ENCODE peak calls at places on chromosomes 5 and 9, in nine cellular contexts. Z is neural progenitor cell, H is AG10803, B is fibroblast of pulmonary artery, K is astrocyte of the spinal cord, O is PC-9, M is tibial nerve, G is left ventricle myocardium inferior, R is OCI-LY7. Y is an unnamed sample.

GRCh38 chr5:62284946-62285891 is 20.8 kb upstream of the KIF2A start:
- DNase-seq in Z (no peak), H (no peak), B (no peak), K (no peak), O (no peak), M (no peak), G (no peak), R (no peak), Y (no peak)

GRCh38 chr9:87406545-87407166 is 91.0 kb upstream of the DAPK1 start:
- DNase-seq in Z (no peak), H (no peak), B (no peak), K (no peak), O (peak; percentile 76), M (no peak), G (no peak), R (no peak), Y (no peak)

GRCh38 chr5:147887026-147887627 is 8.6 kb downstream of the SCGB3A2 start:
- DNase-seq in Z (peak; percentile 23), H (peak; percentile 16), B (peak; percentile 63), K (peak; percentile 55), O (peak; percentile 40), M (no peak), G (no peak), R (peak; percentile 20), Y (no peak)

GRCh38 chr5:159095218-159095617 is 4.5 kb downstream of the EBF1 start:
- DNase-seq in Z (peak; percentile 77), H (no peak), B (no peak), K (no peak), O (no peak), M (peak; percentile 12), G (no peak), R (no peak), Y (no peak)

GRCh38 chr9:72728031-72728770 is 206.8 kb downstream of the TMC1 start:
- DNase-seq in Z (no peak), H (no peak), B (no peak), K (no peak), O (no peak), M (no peak), G (no peak), R (no peak), Y (no peak)

GRCh38 chr9:124399323-124399962 is 15.8 kb downstream of the PSMB7 start:
- DNase-seq in Z (peak; percentile 80), H (peak; percentile 75), B (peak; percentile 44), K (peak; percentile 60), O (no peak), M (no peak), G (peak; percentile 46), R (no peak), Y (no peak)

GRCh38 chr5:171579849-171580505 is 160.5 kb downstream of the FGF18 start:
- DNase-seq in Z (no peak), H (no peak), B (no peak), K (no peak), O (no peak), M (no peak), G (peak; percentile 53), R (no peak), Y (no peak)

GRCh38 chr9:13716620-13717019 is 437.1 kb upstream of the MPDZ start:
- DNase-seq in Z (no peak), H (no peak), B (no peak), K (no peak), O (no peak), M (no peak), G (no peak), R (no peak), Y (no peak)

GRCh38 chr5:6516823-6517222 is 68.2 kb downstream of the UBE2QL1 start:
- DNase-seq in Z (no peak), H (no peak), B (no peak), K (no peak), O (no peak), M (no peak), G (no peak), R (no peak), Y (no peak)

GRCh38 chr5:140372971-140373487 is 13.0 kb downstream of the SLC4A9 start:
- DNase-seq in Z (peak; percentile 86), H (peak; percentile 75), B (peak; percentile 89), K (peak; percentile 76), O (peak; percentile 56), M (peak; percentile 42), G (peak; percentile 73), R (peak; percentile 56), Y (no peak)

GRCh38 chr9:111036068-111036789 is 2.0 kb downstream of the LPAR1 start:
- DNase-seq in Z (peak; percentile 79), H (peak; percentile 66), B (peak; percentile 49), K (peak; percentile 58), O (peak; percentile 43), M (peak; percentile 74), G (peak; percentile 66), R (no peak), Y (no peak)

GRCh38 chr9:7752481-7752880 is 47.1 kb downstream of the DMAC1 start:
- DNase-seq in Z (no peak), H (no peak), B (no peak), K (no peak), O (no peak), M (no peak), G (no peak), R (no peak), Y (no peak)

GRCh38 chr9:134412298-134412711 is 86.0 kb downstream of the RXRA start:
- DNase-seq in Z (no peak), H (no peak), B (no peak), K (no peak), O (peak; percentile 78), M (no peak), G (no peak), R (no peak), Y (no peak)

GRCh38 chr5:174837919-174838902 is 113.8 kb downstream of the MSX2 start:
- DNase-seq in Z (peak; percentile 60), H (peak; percentile 80), B (peak; percentile 36), K (peak; percentile 23), O (no peak), M (no peak), G (no peak), R (no peak), Y (no peak)

GRCh38 chr9:17003576-17004240 is 131.1 kb upstream of the CNTLN start:
- DNase-seq in Z (no peak), H (peak; percentile 69), B (peak; percentile 42), K (peak; percentile 57), O (no peak), M (no peak), G (no peak), R (no peak), Y (no peak)

GRCh38 chr5:87268126-87268969 is 665 bp downstream of the RASA1 start:
- DNase-seq in Z (peak; percentile 82), H (peak; percentile 67), B (peak; percentile 64), K (peak; percentile 73), O (peak; percentile 66), M (peak; percentile 22), G (peak; percentile 68), R (no peak), Y (no peak)

GRCh38 chr9:37511006-37511714 is 25.4 kb downstream of the POLR1E start:
- DNase-seq in Z (peak; percentile 28), H (no peak), B (no peak), K (no peak), O (no peak), M (no peak), G (no peak), R (peak; percentile 49), Y (no peak)

GRCh38 chr5:113123563-113123962 is 147.0 kb downstream of the DCP2 start:
- DNase-seq in Z (peak; percentile 44), H (no peak), B (no peak), K (peak; percentile 5), O (no peak), M (no peak), G (no peak), R (peak; percentile 8), Y (no peak)
- TF ChIP-seq CTCF in Z (peak; percentile 56), H (no peak), B (peak; percentile 23), K (peak; percentile 45), O (no peak), M (no peak), G (peak; percentile 25), R (peak; percentile 64), Y (peak; percentile 37)

GRCh38 chr5:16013334-16014065 is 166.1 kb downstream of the MARCHF11 start:
- DNase-seq in Z (no peak), H (no peak), B (no peak), K (no peak), O (no peak), M (no peak), G (no peak), R (no peak), Y (no peak)
- H3K4me3 ChIP-seq in Z (no peak overlapping the region), H (no peak overlapping the region), B (no peak overlapping the region), K (no peak overlapping the region), O (no peak overlapping the region), M (no peak overlapping the region), G (no peak overlapping the region), R (no peak overlapping the region), Y (no peak overlapping the region)

DNA sequence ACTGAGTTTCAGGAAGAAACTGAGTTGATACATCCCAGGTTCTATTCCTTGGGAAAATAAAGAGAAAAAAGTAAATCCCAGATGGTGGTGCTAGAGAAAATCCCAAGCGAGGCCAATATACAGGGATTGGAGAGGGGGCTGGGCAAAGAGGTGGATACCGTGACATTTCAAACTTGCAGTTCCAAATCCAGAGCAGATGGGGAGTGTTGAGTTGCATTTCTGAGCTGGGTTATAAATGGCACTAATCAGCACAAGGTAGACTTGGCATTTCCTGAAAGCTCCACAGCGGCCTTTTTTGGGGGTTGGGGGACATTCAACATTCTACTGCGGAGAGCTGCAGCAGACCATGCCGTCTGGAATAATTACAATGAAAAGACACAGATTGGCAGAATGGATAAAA is 224.4 kb downstream of the NXNL2 start:
- DNase-seq in Z (no peak), H (no peak), B (no peak), K (no peak), O (no peak), M (no peak), G (no peak), R (no peak), Y (no peak)
- TF ChIP-seq CTCF in Z (no peak), H (no peak), B (no peak), K (no peak), O (no peak), M (no peak), G (no peak), R (no peak), Y (no peak)

DNA sequence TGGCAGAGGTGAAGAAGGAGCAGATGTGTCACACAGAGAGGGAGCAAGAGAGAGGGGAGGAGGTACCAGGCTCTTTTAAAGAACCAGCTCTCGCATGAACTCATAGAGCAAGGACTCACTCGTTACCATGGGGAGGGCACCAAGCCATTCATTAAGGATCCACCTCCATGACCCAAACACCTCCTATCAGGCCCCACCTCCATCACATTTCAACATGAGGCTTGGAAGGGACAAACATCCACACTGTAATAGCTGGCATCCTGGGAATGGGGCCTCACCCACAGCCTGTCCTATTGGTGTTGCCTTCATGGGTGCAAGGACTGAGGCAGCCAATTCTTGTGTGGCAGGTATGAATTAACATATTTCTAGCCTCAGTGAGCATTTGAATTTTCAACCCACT is 11.6 kb upstream of the TNFAIP8 start:
- DNase-seq in Z (no peak), H (no peak), B (no peak), K (no peak), O (no peak), M (no peak), G (no peak), R (no peak), Y (no peak)
- H3K4me3 ChIP-seq in Z (no peak overlapping the region), H (no peak overlapping the region), B (no peak overlapping the region), K (no peak overlapping the region), O (no peak overlapping the region), M (no peak overlapping the region), G (no peak overlapping the region), R (peak overlapping the region; percentile 70), Y (no peak overlapping the region)

GRCh38 chr5:12861891-12862290 is 957.6 kb upstream of the CTNND2 start:
- DNase-seq in Z (peak; percentile 40), H (no peak), B (no peak), K (no peak), O (no peak), M (no peak), G (no peak), R (no peak), Y (no peak)
- TF ChIP-seq CTCF in Z (peak; percentile 20), H (no peak), B (no peak), K (no peak), O (no peak), M (no peak), G (no peak), R (no peak), Y (no peak)

Y was measured in GM12864.